ENCODE peak calls at places on chromosomes 16 and 17, in eight cellular contexts. One of them, this sample, is unnamed.

GRCh38 chr16:19179890-19180490 is 11.9 kb downstream of the SYT17 start:
- DNase-seq in cardiac muscle cell: peak; percentile 52
- DNase-seq in ovary: no peak
- DNase-seq in A549: peak; percentile 70
- DNase-seq in fibroblast of lung: peak; percentile 12
- DNase-seq in hepatocyte: peak; percentile 54
- DNase-seq in thyroid gland: peak; percentile 27
- DNase-seq in left ventricle myocardium inferior: peak; percentile 64
- DNase-seq in this sample: no peak

GRCh38 chr17:82933006-82933310 is 93.1 kb upstream of the ZNF750 start:
- DNase-seq in cardiac muscle cell: no peak
- DNase-seq in fibroblast of lung: no peak
- DNase-seq in hepatocyte: no peak
- DNase-seq in A549: no peak
- DNase-seq in ovary: peak; percentile 30
- DNase-seq in thyroid gland: peak; percentile 1
- DNase-seq in left ventricle myocardium inferior: peak; percentile 5
- DNase-seq in this sample: peak; percentile 53

GRCh38 chr17:17702370-17702769 is 21.1 kb downstream of the RAI1 start:
- DNase-seq in fibroblast of lung: no peak
- DNase-seq in hepatocyte: no peak
- DNase-seq in ovary: no peak
- DNase-seq in left ventricle myocardium inferior: no peak
- DNase-seq in thyroid gland: no peak
- DNase-seq in A549: no peak
- DNase-seq in cardiac muscle cell: no peak
- DNase-seq in this sample: no peak

GRCh38 chr16:29683543-29684090 is 4.6 kb downstream of the QPRT start:
- DNase-seq in ovary: no peak
- DNase-seq in thyroid gland: no peak
- DNase-seq in hepatocyte: no peak
- DNase-seq in A549: no peak
- DNase-seq in cardiac muscle cell: no peak
- DNase-seq in left ventricle myocardium inferior: no peak
- DNase-seq in fibroblast of lung: no peak
- DNase-seq in this sample: no peak

GRCh38 chr17:73650147-73650546 is 5.9 kb upstream of the SDK2 start:
- DNase-seq in thyroid gland: no peak
- DNase-seq in cardiac muscle cell: peak; percentile 10
- DNase-seq in fibroblast of lung: no peak
- DNase-seq in ovary: no peak
- DNase-seq in hepatocyte: peak; percentile 58
- DNase-seq in A549: peak; percentile 60
- DNase-seq in left ventricle myocardium inferior: no peak
- DNase-seq in this sample: peak; percentile 19

GRCh38 chr16:30142672-30143346 is 19.8 kb upstream of the MAPK3 start:
- DNase-seq in hepatocyte: peak; percentile 16
- DNase-seq in left ventricle myocardium inferior: no peak
- DNase-seq in ovary: no peak
- DNase-seq in thyroid gland: no peak
- DNase-seq in cardiac muscle cell: no peak
- DNase-seq in fibroblast of lung: no peak
- DNase-seq in A549: peak; percentile 39
- DNase-seq in this sample: no peak

GRCh38 chr17:49204521-49204920 is 5.9 kb downstream of the GNGT2 start:
- DNase-seq in fibroblast of lung: no peak
- DNase-seq in hepatocyte: no peak
- DNase-seq in left ventricle myocardium inferior: no peak
- DNase-seq in ovary: no peak
- DNase-seq in A549: no peak
- DNase-seq in cardiac muscle cell: no peak
- DNase-seq in thyroid gland: no peak
- DNase-seq in this sample: no peak

GRCh38 chr17:77476920-77477805 is 336.4 kb downstream of the SEC14L1 start:
- DNase-seq in fibroblast of lung: peak; percentile 98
- DNase-seq in cardiac muscle cell: peak; percentile 97
- DNase-seq in hepatocyte: peak; percentile 88
- DNase-seq in ovary: peak; percentile 79
- DNase-seq in A549: no peak
- DNase-seq in left ventricle myocardium inferior: peak; percentile 69
- DNase-seq in thyroid gland: peak; percentile 62
- DNase-seq in this sample: peak; percentile 94

GRCh38 chr17:75881678-75882454 is 3.5 kb upstream of the TRIM47 start:
- DNase-seq in left ventricle myocardium inferior: no peak
- DNase-seq in hepatocyte: no peak
- DNase-seq in ovary: no peak
- DNase-seq in cardiac muscle cell: no peak
- DNase-seq in fibroblast of lung: no peak
- DNase-seq in thyroid gland: no peak
- DNase-seq in A549: no peak
- DNase-seq in this sample: no peak

GRCh38 chr17:64277831-64278562 is 14.9 kb upstream of the TEX2 start:
- DNase-seq in thyroid gland: no peak
- DNase-seq in ovary: peak; percentile 46
- DNase-seq in left ventricle myocardium inferior: no peak
- DNase-seq in fibroblast of lung: no peak
- DNase-seq in hepatocyte: no peak
- DNase-seq in cardiac muscle cell: peak; percentile 13
- DNase-seq in A549: no peak
- DNase-seq in this sample: no peak

GRCh38 chr17:65535777-65536572 is 25.5 kb downstream of the AXIN2 start:
- DNase-seq in fibroblast of lung: no peak
- DNase-seq in ovary: no peak
- DNase-seq in A549: no peak
- DNase-seq in left ventricle myocardium inferior: no peak
- DNase-seq in thyroid gland: no peak
- DNase-seq in hepatocyte: no peak
- DNase-seq in cardiac muscle cell: no peak
- DNase-seq in this sample: no peak

GRCh38 chr16:24731722-24732419 is 2.4 kb downstream of the TNRC6A start:
- DNase-seq in thyroid gland: no peak
- DNase-seq in ovary: peak; percentile 57
- DNase-seq in fibroblast of lung: no peak
- DNase-seq in A549: no peak
- DNase-seq in hepatocyte: no peak
- DNase-seq in cardiac muscle cell: no peak
- DNase-seq in left ventricle myocardium inferior: peak; percentile 55
- DNase-seq in this sample: no peak

GRCh38 chr16:57755726-57756423 is 20.3 kb downstream of the KATNB1 start:
- DNase-seq in left ventricle myocardium inferior: no peak
- DNase-seq in thyroid gland: no peak
- DNase-seq in cardiac muscle cell: no peak
- DNase-seq in ovary: peak; percentile 28
- DNase-seq in hepatocyte: no peak
- DNase-seq in fibroblast of lung: no peak
- DNase-seq in A549: no peak
- DNase-seq in this sample: no peak

GRCh38 chr16:50583211-50583610 is 35.0 kb downstream of the NKD1 start:
- DNase-seq in cardiac muscle cell: no peak
- DNase-seq in fibroblast of lung: no peak
- DNase-seq in A549: no peak
- DNase-seq in ovary: no peak
- DNase-seq in hepatocyte: no peak
- DNase-seq in left ventricle myocardium inferior: no peak
- DNase-seq in thyroid gland: no peak
- DNase-seq in this sample: no peak

GRCh38 chr17:75601057-75601987 is 13.7 kb downstream of the MYO15B start:
- DNase-seq in left ventricle myocardium inferior: peak; percentile 44
- DNase-seq in hepatocyte: peak; percentile 66
- DNase-seq in A549: peak; percentile 88
- DNase-seq in fibroblast of lung: peak; percentile 7
- DNase-seq in thyroid gland: peak; percentile 64
- DNase-seq in ovary: peak; percentile 69
- DNase-seq in cardiac muscle cell: peak; percentile 53
- DNase-seq in this sample: no peak

DNA sequence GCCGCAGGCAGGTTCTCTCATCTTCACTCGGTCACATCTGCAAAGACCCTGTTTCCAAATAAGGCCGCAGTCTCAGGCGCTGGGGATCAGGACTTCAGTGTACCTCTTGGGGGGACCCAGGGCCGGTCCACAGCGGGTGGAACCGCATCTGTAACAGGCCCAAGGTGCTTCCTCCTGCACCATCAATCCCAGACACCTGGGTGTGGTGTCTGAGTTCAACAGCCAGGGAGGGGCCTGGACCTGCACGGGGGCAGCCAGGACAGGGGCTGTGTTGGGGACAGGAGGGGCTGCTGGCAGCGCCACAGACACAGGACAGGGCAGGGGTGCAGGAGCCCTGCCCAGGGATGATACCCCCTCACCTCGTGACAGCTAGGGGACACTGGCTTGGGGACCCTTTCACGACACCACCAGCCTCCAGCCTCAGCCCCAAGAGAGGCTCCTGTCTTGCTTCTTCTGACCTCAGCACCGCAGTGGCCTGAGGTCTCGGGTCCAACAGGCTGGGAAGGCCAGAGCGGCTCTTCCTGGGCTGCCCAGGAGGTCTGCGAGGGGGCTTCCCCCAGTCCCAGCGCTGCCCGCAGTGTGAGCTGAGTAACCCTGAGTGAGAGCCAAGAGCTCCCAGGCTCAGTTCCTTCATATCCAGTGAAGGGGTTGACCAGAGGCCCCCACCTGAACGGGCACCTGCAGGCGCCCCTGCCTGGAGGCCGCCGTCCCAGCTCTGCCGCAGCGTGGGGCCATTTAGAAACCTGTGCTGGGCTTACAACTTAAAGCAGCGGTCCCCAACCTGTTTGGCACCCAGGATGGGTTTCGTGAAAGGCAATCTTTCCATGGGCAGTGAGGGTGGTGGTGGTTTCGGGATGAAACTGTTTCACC is 30.7 kb upstream of the BAHCC1 start:
- DNase-seq in hepatocyte: no peak
- DNase-seq in A549: no peak
- DNase-seq in left ventricle myocardium inferior: no peak
- DNase-seq in ovary: no peak
- DNase-seq in cardiac muscle cell: no peak
- DNase-seq in fibroblast of lung: no peak
- DNase-seq in thyroid gland: no peak
- DNase-seq in this sample: no peak
- H3K4me3 ChIP-seq in hepatocyte: no peak overlapping the region
- H3K4me3 ChIP-seq in A549: no peak overlapping the region
- H3K4me3 ChIP-seq in left ventricle myocardium inferior: peak overlapping the region; percentile 53
- H3K4me3 ChIP-seq in ovary: no peak overlapping the region
- H3K4me3 ChIP-seq in cardiac muscle cell: no peak overlapping the region
- H3K4me3 ChIP-seq in fibroblast of lung: no peak overlapping the region
- H3K4me3 ChIP-seq in thyroid gland: no peak overlapping the region
- H3K4me3 ChIP-seq in this sample: peak overlapping the region; percentile 60

DNA sequence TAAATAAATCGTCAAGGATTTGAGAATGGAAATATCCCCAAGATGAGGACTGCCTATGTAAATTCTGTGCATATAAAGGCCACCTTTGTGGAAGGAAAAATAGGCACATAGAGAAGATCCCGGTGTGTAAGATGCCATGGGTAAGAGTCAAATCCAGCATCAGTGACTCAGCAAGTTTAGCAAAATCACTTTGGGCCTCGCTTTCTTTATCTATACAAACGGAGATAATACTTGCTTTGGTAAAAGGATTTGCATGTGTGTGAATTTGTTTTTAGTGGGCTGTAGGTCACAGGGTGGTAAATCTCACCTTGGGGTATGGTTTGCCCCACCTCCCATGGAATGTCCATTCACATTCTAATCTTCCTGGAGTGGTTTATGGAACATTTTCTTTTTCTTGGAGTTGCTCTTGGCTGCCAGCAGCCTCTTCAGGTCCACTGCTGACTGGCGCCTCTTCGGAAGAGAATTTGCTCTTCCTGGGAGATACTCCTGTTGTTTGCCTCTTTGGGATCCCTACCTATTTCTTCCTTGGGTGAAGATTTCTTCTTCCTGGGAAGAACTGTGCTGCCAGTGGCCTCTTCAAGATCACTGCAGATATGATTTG is 587.6 kb downstream of the CDH11 start:
- DNase-seq in hepatocyte: no peak
- DNase-seq in A549: no peak
- DNase-seq in ovary: no peak
- DNase-seq in thyroid gland: no peak
- DNase-seq in left ventricle myocardium inferior: no peak
- DNase-seq in fibroblast of lung: peak; percentile 26
- DNase-seq in cardiac muscle cell: peak; percentile 10
- DNase-seq in this sample: no peak
- H3K27ac ChIP-seq in hepatocyte: no peak overlapping the region
- H3K27ac ChIP-seq in A549: no peak overlapping the region
- H3K27ac ChIP-seq in ovary: no peak overlapping the region
- H3K27ac ChIP-seq in thyroid gland: no peak overlapping the region
- H3K27ac ChIP-seq in left ventricle myocardium inferior: no peak overlapping the region
- H3K27ac ChIP-seq in fibroblast of lung: no peak overlapping the region
- H3K27ac ChIP-seq in cardiac muscle cell: no peak overlapping the region
- H3K27ac ChIP-seq in this sample: no peak overlapping the region

DNA sequence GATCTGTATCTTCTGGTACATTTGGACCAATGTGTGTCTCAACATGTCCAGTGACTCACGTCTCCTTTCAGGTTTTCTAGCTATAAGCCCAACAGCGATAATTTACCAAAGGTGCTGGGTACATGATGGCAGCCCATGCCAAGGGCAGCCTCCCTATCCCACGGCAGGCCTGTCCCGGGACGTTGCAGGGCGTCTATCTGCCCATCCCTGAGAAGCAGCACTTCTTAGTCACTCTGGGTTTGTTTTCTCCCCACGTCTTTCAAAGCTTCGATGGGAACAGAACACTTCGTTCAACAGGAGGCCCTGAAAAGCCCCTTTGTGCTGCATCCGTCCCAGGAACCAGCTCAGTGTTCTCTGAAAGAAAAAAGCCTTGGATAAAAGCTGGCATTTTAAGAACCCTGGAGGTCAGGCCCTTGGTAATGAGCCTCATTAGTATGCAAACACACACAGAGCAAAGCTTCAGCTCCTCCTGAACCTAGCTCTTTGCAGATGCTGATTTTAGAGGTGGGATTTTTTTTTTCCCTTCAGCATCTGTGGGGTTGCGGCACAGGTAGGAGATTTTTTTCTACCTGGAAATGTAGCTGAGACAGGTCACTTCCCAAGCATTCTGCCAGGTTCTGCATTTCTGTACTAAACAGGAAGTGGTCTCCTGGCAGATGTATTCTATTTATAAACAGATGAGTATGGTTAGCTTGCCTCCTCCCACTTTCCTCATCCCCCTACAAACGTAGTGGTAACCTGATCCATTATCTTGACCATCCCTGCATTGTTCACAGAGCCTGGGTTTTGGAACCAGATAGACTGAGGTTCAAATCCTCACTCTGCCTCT is 17.5 kb upstream of the MT4 start:
- DNase-seq in left ventricle myocardium inferior: no peak
- DNase-seq in thyroid gland: no peak
- DNase-seq in A549: no peak
- DNase-seq in fibroblast of lung: peak; percentile 65
- DNase-seq in cardiac muscle cell: peak; percentile 49
- DNase-seq in hepatocyte: peak; percentile 10
- DNase-seq in ovary: no peak
- DNase-seq in this sample: no peak
- H3K4me3 ChIP-seq in left ventricle myocardium inferior: no peak overlapping the region
- H3K4me3 ChIP-seq in thyroid gland: no peak overlapping the region
- H3K4me3 ChIP-seq in A549: no peak overlapping the region
- H3K4me3 ChIP-seq in fibroblast of lung: no peak overlapping the region
- H3K4me3 ChIP-seq in cardiac muscle cell: no peak overlapping the region
- H3K4me3 ChIP-seq in hepatocyte: no peak overlapping the region
- H3K4me3 ChIP-seq in ovary: no peak overlapping the region
- H3K4me3 ChIP-seq in this sample: no peak overlapping the region

DNA sequence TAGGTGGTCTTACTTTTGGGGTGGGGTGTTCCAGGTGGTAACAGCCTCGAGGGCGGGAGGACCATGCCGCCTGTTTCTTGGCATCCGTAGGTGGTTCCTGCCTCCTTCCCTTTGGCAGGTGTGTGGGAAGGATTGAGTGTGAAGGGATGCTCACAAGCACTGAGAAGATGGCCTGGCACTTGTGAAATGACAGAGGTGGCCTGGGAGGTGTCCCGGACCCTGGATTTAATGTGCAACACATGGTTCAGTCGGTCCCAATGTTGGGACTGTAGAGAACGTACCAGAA is 165.8 kb upstream of the FOXF1 start:
- DNase-seq in hepatocyte: no peak
- DNase-seq in thyroid gland: no peak
- DNase-seq in cardiac muscle cell: no peak
- DNase-seq in left ventricle myocardium inferior: no peak
- DNase-seq in ovary: no peak
- DNase-seq in A549: no peak
- DNase-seq in fibroblast of lung: no peak
- DNase-seq in this sample: no peak
- H3K27ac ChIP-seq in hepatocyte: peak overlapping the region; percentile 96
- H3K27ac ChIP-seq in thyroid gland: no peak overlapping the region
- H3K27ac ChIP-seq in cardiac muscle cell: no peak overlapping the region
- H3K27ac ChIP-seq in left ventricle myocardium inferior: no peak overlapping the region
- H3K27ac ChIP-seq in ovary: no peak overlapping the region
- H3K27ac ChIP-seq in A549: no peak overlapping the region
- H3K27ac ChIP-seq in fibroblast of lung: no peak overlapping the region
- H3K27ac ChIP-seq in this sample: no peak overlapping the region